ENCODE peak calls at places on chromosome 17, in four cellular contexts. Y is kidney epithelial cell, N is progenitor cell of endocrine pancreas, O is fibroblast of pulmonary artery. U is an unnamed sample.

GRCh38 chr17:81234506-81234855 is 4.4 kb downstream of the TEPSIN start:
- DNase-seq in O (no peak), Y (no peak), N (no peak), U (no peak)

GRCh38 chr17:64534187-64534586 is 27.4 kb downstream of the CEP95 start:
- DNase-seq in Y (no peak), N (no peak), O (no peak), U (no peak)

GRCh38 chr17:49038138-49038537 is 41.0 kb downstream of the IGF2BP1 start:
- DNase-seq in N (no peak), Y (no peak), O (no peak), U (no peak)

GRCh38 chr17:81910840-81911276 is 341 bp downstream of the PCYT2 start:
- DNase-seq in N (no peak), O (no peak), Y (no peak), U (no peak)

GRCh38 chr17:50649042-50649908 is 14.6 kb downstream of the ABCC3 start:
- DNase-seq in Y (no peak), O (peak; percentile 23), N (no peak), U (no peak)

GRCh38 chr17:48333034-48333491 is 97.0 kb downstream of the SKAP1 start:
- DNase-seq in Y (no peak), N (no peak), O (peak; percentile 4), U (no peak)

GRCh38 chr17:9402590-9403199 is 172.9 kb downstream of the STX8 start:
- DNase-seq in Y (no peak), O (peak; percentile 55), N (no peak), U (no peak)

GRCh38 chr17:47257651-47258339 is 4.2 kb downstream of the ITGB3 start:
- DNase-seq in Y (peak; percentile 88), O (peak; percentile 62), N (no peak), U (no peak)

GRCh38 chr17:79084291-79085153 is 9.9 kb downstream of the ENGASE start:
- DNase-seq in N (no peak), Y (no peak), O (no peak), U (no peak)

GRCh38 chr17:16407911-16408588 is 7.3 kb upstream of the TRPV2 start:
- DNase-seq in O (peak; percentile 63), Y (no peak), N (no peak), U (no peak)

GRCh38 chr17:13306310-13306962 is 288.6 kb upstream of the ELAC2 start:
- DNase-seq in N (no peak), Y (peak; percentile 41), O (peak; percentile 86), U (no peak)

GRCh38 chr17:33680479-33680878 is 387.4 kb upstream of the ASIC2 start:
- DNase-seq in Y (no peak), O (no peak), N (no peak), U (no peak)

GRCh38 chr17:81514735-81515529 is 2.3 kb upstream of the ACTG1 start:
- DNase-seq in O (peak; percentile 83), N (peak; percentile 69), Y (no peak), U (no peak)

GRCh38 chr17:1227917-1228751 is 42.1 kb upstream of the BHLHA9 start:
- DNase-seq in Y (no peak), N (peak; percentile 11), O (no peak), U (no peak)

GRCh38 chr17:65559483-65559801 is 2.0 kb downstream of the AXIN2 start:
- DNase-seq in Y (no peak), N (no peak), O (no peak), U (no peak)

GRCh38 chr17:56785396-56785795 is 48.3 kb downstream of the C17orf67 start:
- DNase-seq in N (no peak), Y (no peak), O (peak; percentile 17), U (no peak)

GRCh38 chr17:40091691-40092397 is 8.5 kb downstream of the NR1D1 start:
- DNase-seq in N (no peak), O (no peak), Y (no peak), U (no peak)

GRCh38 chr17:80662557-80662956 is 117.9 kb downstream of the RPTOR start:
- DNase-seq in O (no peak), Y (no peak), N (no peak), U (no peak)

GRCh38 chr17:66611397-66611796 is 223.5 kb upstream of the CACNG5 start:
- DNase-seq in N (no peak), Y (no peak), O (no peak), U (no peak)
- TF ChIP-seq CTCF in N (no peak), Y (no peak), O (no peak), U (no peak)

DNA sequence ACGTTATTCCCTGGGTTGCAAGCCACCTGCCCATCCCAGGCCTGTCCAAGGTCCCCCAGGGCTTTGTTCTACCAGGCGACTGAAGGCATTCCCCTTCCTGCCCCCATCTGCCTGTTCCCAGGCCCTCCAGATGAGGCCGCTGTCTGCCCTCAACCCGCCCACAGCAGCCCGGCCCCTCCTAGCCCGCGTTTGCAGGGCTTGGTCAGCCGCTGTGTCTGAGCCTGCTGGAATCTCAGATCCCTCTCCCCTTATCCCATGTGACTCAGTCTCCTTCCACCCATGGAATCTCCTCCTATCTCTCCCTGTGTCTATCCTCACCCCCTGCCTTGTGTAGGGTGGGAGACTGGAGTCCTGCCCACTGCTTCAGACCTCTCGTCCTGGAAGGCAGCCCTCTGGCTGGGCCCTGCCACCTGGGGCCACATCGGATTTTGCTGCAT is 186.0 kb upstream of the TNRC6C start:
- DNase-seq in Y (no peak), O (peak; percentile 66), N (peak; percentile 37), U (no peak)
- TF ChIP-seq CTCF in Y (peak; percentile 44), O (peak; percentile 80), N (peak; percentile 65), U (peak; percentile 72)

DNA sequence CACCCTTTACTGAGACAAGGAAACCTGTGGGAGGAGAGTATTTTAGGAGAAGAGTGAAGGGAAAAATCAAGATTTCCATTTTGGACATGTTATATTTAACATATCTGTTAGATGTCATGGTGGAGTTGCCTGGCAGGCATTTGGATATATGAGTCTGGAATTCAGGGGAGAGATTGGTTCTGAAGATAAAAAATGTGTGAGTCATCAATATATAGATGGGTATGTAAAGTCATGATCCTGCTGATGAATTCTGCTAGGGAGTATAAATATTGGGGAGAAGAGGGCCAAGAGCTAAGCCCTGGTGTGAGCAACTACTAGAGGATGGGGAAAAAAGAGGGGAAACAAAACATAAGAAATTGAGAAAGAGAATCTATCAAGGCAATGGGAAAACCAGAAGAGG is 151.3 kb upstream of the SOX9 start:
- DNase-seq in N (no peak), Y (no peak), O (no peak), U (no peak)
- TF ChIP-seq CTCF in N (no peak), Y (no peak), O (no peak), U (no peak)

GRCh38 chr17:28335201-28335958 is at the start of the genes IFT20 and TNFAIP1:
- DNase-seq in N (peak; percentile 98), Y (peak; percentile 100), O (peak; percentile 100), U (peak; percentile 99)
- TF ChIP-seq CTCF in N (no peak), Y (no peak), O (no peak), U (no peak)

GRCh38 chr17:35748979-35749378 is 4.1 kb downstream of the GAS2L2 start:
- DNase-seq in O (no peak), Y (no peak), N (no peak), U (no peak)

GRCh38 chr17:35747540-35748017 is 5.5 kb downstream of the GAS2L2 start:
- DNase-seq in N (peak; percentile 63), Y (no peak), O (peak; percentile 88), U (no peak)

GRCh38 chr17:35749560-35750412 is 3.3 kb downstream of the GAS2L2 start:
- DNase-seq in Y (no peak), O (peak; percentile 36), N (no peak), U (no peak)

GRCh38 chr17:35746956-35747355 is 6.1 kb downstream of the GAS2L2 start:
- DNase-seq in N (no peak), O (no peak), Y (no peak), U (no peak)

GRCh38 chr17:35748323-35748960 is 4.6 kb downstream of the GAS2L2 start:
- DNase-seq in N (no peak), Y (no peak), O (no peak), U (no peak)
- TF ChIP-seq CTCF in N (no peak), Y (no peak), O (no peak), U (no peak)

GRCh38 chr17:63445571-63446217 is 412 bp downstream of the CYB561 start:
- DNase-seq in Y (no peak), O (peak; percentile 38), N (no peak), U (no peak)

GRCh38 chr17:63447688-63448005 is 1.5 kb upstream of the CYB561 start:
- DNase-seq in Y (no peak), O (peak; percentile 65), N (no peak), U (no peak)

GRCh38 chr17:63445065-63445464 is 1.0 kb downstream of the CYB561 start:
- DNase-seq in N (no peak), Y (no peak), O (no peak), U (no peak)

GRCh38 chr17:63446981-63447687 is 1.0 kb upstream of the CYB561 start:
- DNase-seq in N (no peak), O (peak; percentile 81), Y (no peak), U (no peak)

GRCh38 chr17:63446218-63446980 is at the start of gene CYB561:
- DNase-seq in Y (no peak), O (peak; percentile 62), N (peak; percentile 73), U (peak; percentile 89)
- TF ChIP-seq CTCF in Y (peak; percentile 26), O (no peak), N (no peak), U (peak; percentile 29)

GRCh38 chr17:72624652-72625051 is 467.8 kb downstream of the SLC39A11 start:
- DNase-seq in Y (no peak), O (no peak), N (no peak), U (no peak)
- TF ChIP-seq CTCF in Y (peak; percentile 15), O (no peak), N (no peak), U (peak; percentile 17)

DNA sequence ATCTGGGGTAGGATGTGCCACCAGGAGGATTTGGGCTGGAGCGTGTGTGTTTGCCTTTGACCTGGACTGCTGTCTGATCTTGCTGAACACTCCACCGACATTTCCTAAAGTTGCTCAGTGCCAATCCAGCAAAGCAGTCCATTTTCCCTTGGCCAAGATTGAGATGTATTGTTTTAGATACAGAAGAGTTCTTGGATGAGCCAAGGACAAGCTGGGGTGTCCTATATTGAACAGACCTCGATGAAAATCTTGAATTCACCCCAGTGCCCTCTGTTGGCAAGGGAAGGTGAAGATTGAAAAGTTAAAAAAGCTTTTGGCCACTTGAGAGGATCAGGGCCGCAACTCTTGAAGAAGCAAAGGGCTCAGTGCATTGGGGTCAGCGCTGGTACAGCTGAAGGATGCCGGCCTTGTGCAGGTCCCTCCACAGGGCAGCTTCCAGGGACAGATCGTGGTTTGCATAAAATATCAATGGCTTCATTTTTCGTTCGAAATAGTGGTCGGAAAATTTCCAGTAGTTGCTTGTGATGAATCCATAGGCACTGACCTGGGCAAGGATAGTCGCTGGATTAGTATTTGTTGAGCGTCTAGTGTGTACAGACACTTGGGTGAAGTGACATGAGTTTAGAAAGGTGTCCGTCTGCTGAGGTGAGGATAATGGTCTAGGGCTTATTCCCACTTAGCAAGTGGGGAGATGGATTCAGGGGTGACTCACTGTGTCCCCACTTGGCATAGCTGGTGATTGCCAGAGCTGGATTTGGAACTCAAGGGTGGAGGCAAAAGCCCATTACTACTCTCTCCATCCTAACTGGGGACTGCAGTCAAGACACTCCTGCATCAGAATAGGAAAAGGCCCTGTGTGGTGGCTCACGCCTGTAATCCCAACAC is 19.7 kb downstream of the ST6GALNAC2 start:
- DNase-seq in Y (no peak), O (no peak), N (no peak), U (no peak)
- TF ChIP-seq CTCF in Y (no peak), O (no peak), N (no peak), U (no peak)

U was measured in type B pancreatic cell.